ENCODE peak calls at places on chromosomes 12 and 14, in five cellular contexts. One of them, this sample, is unnamed.

GRCh38 chr14:76716285-76716684 is 45.0 kb upstream of the VASH1 start:
- DNase-seq in lower lobe of right lung: no peak
- DNase-seq in BJ: no peak
- DNase-seq in WERI-Rb-1: no peak
- DNase-seq in neural progenitor cell: no peak
- DNase-seq in this sample: no peak

GRCh38 chr14:69700609-69701008 is 66.3 kb upstream of the SRSF5 start:
- DNase-seq in lower lobe of right lung: no peak
- DNase-seq in BJ: no peak
- DNase-seq in WERI-Rb-1: no peak
- DNase-seq in neural progenitor cell: no peak
- DNase-seq in this sample: no peak

GRCh38 chr12:78871566-78871965 is 7.0 kb downstream of the SYT1 start:
- DNase-seq in lower lobe of right lung: no peak
- DNase-seq in BJ: no peak
- DNase-seq in WERI-Rb-1: no peak
- DNase-seq in neural progenitor cell: no peak
- DNase-seq in this sample: no peak

GRCh38 chr14:91924871-91925726 is 22.4 kb downstream of the FBLN5 start:
- DNase-seq in lower lobe of right lung: no peak
- DNase-seq in BJ: no peak
- DNase-seq in WERI-Rb-1: no peak
- DNase-seq in neural progenitor cell: no peak
- DNase-seq in this sample: no peak

GRCh38 chr14:73027546-73027945 is 640 bp upstream of the ZFYVE1 start:
- DNase-seq in lower lobe of right lung: no peak
- DNase-seq in BJ: no peak
- DNase-seq in WERI-Rb-1: no peak
- DNase-seq in neural progenitor cell: no peak
- DNase-seq in this sample: no peak

GRCh38 chr12:113756609-113757008 is 209.5 kb downstream of the RBM19 start:
- DNase-seq in lower lobe of right lung: no peak
- DNase-seq in BJ: no peak
- DNase-seq in WERI-Rb-1: no peak
- DNase-seq in neural progenitor cell: no peak
- DNase-seq in this sample: no peak

GRCh38 chr14:93811611-93812010 is 23.3 kb upstream of the PRIMA1 start:
- DNase-seq in lower lobe of right lung: no peak
- DNase-seq in BJ: no peak
- DNase-seq in WERI-Rb-1: no peak
- DNase-seq in neural progenitor cell: no peak
- DNase-seq in this sample: no peak

GRCh38 chr14:79328863-79329262 is 882.4 kb downstream of the DIO2 start:
- DNase-seq in lower lobe of right lung: no peak
- DNase-seq in BJ: no peak
- DNase-seq in WERI-Rb-1: no peak
- DNase-seq in neural progenitor cell: no peak
- DNase-seq in this sample: no peak

GRCh38 chr12:51942501-51943000 is 8.9 kb upstream of the ACVR1B start:
- DNase-seq in lower lobe of right lung: no peak
- DNase-seq in BJ: no peak
- DNase-seq in WERI-Rb-1: no peak
- DNase-seq in neural progenitor cell: no peak
- DNase-seq in this sample: no peak

GRCh38 chr12:143964-144649 is 69.8 kb downstream of the SLC6A12 start:
- DNase-seq in lower lobe of right lung: no peak
- DNase-seq in BJ: no peak
- DNase-seq in WERI-Rb-1: no peak
- DNase-seq in neural progenitor cell: peak; percentile 42
- DNase-seq in this sample: no peak

GRCh38 chr12:111330800-111331752 is 37.8 kb downstream of the PHETA1 start:
- DNase-seq in lower lobe of right lung: no peak
- DNase-seq in BJ: peak; percentile 7
- DNase-seq in WERI-Rb-1: peak; percentile 34
- DNase-seq in neural progenitor cell: peak; percentile 74
- DNase-seq in this sample: peak; percentile 59

GRCh38 chr12:70556179-70556869 is 80.9 kb downstream of the PTPRB start:
- DNase-seq in lower lobe of right lung: no peak
- DNase-seq in BJ: no peak
- DNase-seq in WERI-Rb-1: no peak
- DNase-seq in neural progenitor cell: no peak
- DNase-seq in this sample: no peak

GRCh38 chr14:91356218-91356763 is 61.3 kb downstream of the CCDC88C start:
- DNase-seq in lower lobe of right lung: peak; percentile 39
- DNase-seq in BJ: no peak
- DNase-seq in WERI-Rb-1: no peak
- DNase-seq in neural progenitor cell: no peak
- DNase-seq in this sample: no peak

DNA sequence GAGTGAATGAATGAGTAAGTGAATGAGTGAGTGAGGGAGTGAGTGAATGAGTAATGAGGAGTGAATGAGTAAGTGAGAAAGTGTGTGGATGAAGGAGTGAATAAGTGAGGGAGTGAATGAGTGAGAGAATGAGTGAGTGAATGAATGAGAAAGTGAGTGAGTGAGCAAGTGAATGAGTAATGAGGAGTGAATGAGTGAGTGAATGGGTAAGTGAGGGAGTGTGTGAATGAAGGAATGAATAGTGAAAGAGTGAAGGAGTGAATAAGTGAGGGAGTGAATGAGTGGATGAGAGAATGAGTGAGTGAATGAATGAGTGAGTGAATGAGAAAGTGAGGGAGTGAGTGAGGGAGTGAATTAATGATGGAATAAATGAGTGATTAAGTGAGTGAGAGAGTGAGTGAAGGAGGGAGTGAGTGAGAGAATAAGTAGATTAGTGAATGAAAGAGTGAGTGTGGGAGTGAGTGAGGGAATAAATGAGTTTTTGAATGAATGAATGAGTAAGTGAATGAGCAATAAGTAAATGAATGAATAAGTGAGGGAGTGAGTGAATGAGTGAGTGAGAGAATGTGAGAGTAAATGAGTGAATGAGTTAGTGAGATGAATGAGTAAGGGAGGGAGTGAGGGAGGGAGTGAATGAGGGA is 364.5 kb downstream of the ADGRD1 start:
- DNase-seq in lower lobe of right lung: no peak
- DNase-seq in BJ: no peak
- DNase-seq in WERI-Rb-1: no peak
- DNase-seq in neural progenitor cell: no peak
- DNase-seq in this sample: no peak
- TF ChIP-seq CTCF in lower lobe of right lung: no peak
- TF ChIP-seq CTCF in BJ: no peak
- TF ChIP-seq CTCF in WERI-Rb-1: no peak
- TF ChIP-seq CTCF in neural progenitor cell: no peak
- TF ChIP-seq CTCF in this sample: no peak

GRCh38 chr12:91926810-91927209 is 218.8 kb downstream of the BTG1 start:
- DNase-seq in lower lobe of right lung: no peak
- DNase-seq in BJ: peak; percentile 62
- DNase-seq in WERI-Rb-1: no peak
- DNase-seq in neural progenitor cell: no peak
- DNase-seq in this sample: peak; percentile 53

GRCh38 chr12:91923864-91924263 is 221.8 kb downstream of the BTG1 start:
- DNase-seq in lower lobe of right lung: peak; percentile 35
- DNase-seq in BJ: no peak
- DNase-seq in WERI-Rb-1: no peak
- DNase-seq in neural progenitor cell: no peak
- DNase-seq in this sample: no peak

GRCh38 chr12:91924827-91925226 is 220.8 kb downstream of the BTG1 start:
- DNase-seq in lower lobe of right lung: no peak
- DNase-seq in BJ: no peak
- DNase-seq in WERI-Rb-1: no peak
- DNase-seq in neural progenitor cell: no peak
- DNase-seq in this sample: no peak

GRCh38 chr12:91931110-91931509 is 214.5 kb downstream of the BTG1 start:
- DNase-seq in lower lobe of right lung: peak; percentile 45
- DNase-seq in BJ: peak; percentile 23
- DNase-seq in WERI-Rb-1: no peak
- DNase-seq in neural progenitor cell: no peak
- DNase-seq in this sample: no peak

DNA sequence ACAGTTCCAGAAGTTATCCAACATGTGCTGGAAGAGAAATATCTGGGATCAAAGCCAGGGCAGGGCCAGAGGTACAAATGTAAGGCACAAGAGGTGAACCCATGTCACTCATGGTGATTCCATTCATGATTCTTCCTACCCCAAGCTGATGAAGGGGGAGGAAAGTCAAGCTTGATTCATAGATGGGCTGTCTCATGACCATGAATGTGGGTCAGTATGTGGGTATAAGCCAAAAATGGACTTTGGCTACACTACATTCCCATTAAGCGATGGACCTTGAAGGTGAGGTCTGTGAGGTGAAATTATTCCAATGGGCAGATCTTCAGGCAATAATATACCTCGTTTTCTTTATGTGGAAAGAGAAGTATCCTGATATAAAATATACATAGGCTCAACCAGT is 217.1 kb downstream of the BTG1 start:
- DNase-seq in lower lobe of right lung: no peak
- DNase-seq in BJ: no peak
- DNase-seq in WERI-Rb-1: no peak
- DNase-seq in neural progenitor cell: no peak
- DNase-seq in this sample: no peak
- TF ChIP-seq CTCF in lower lobe of right lung: no peak
- TF ChIP-seq CTCF in BJ: no peak
- TF ChIP-seq CTCF in WERI-Rb-1: no peak
- TF ChIP-seq CTCF in neural progenitor cell: no peak
- TF ChIP-seq CTCF in this sample: no peak

GRCh38 chr14:34331728-34332623 is 130.1 kb downstream of the SPTSSA start:
- DNase-seq in lower lobe of right lung: peak; percentile 70
- DNase-seq in BJ: no peak
- DNase-seq in WERI-Rb-1: peak; percentile 80
- DNase-seq in neural progenitor cell: peak; percentile 72
- DNase-seq in this sample: peak; percentile 26
- TF ChIP-seq CTCF in lower lobe of right lung: peak; percentile 84
- TF ChIP-seq CTCF in BJ: peak; percentile 82
- TF ChIP-seq CTCF in WERI-Rb-1: peak; percentile 70
- TF ChIP-seq CTCF in neural progenitor cell: peak; percentile 85
- TF ChIP-seq CTCF in this sample: peak; percentile 91

DNA sequence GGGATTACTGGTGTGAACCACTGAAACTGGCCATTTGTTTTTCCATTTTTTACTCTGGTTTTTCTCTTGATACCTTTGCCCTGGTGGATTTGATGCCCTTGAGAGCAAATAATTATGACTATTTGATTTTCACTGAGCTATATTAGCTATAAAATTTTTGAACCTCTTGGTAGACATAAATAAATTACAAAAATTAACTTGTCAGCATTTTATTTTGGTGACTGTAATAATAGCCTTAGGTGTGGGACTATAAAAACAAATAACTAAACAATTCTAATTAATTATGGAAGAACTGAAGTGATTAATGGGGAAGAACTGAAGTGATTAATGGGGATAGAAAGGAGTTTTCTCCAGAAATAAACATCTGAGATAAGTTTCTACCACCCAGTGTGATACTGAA is 62.7 kb downstream of the CAND1 start:
- DNase-seq in lower lobe of right lung: no peak
- DNase-seq in BJ: no peak
- DNase-seq in WERI-Rb-1: no peak
- DNase-seq in neural progenitor cell: no peak
- DNase-seq in this sample: no peak
- TF ChIP-seq CTCF in lower lobe of right lung: no peak
- TF ChIP-seq CTCF in BJ: no peak
- TF ChIP-seq CTCF in WERI-Rb-1: no peak
- TF ChIP-seq CTCF in neural progenitor cell: no peak
- TF ChIP-seq CTCF in this sample: no peak

GRCh38 chr14:101080922-101081593 is 177.5 kb upstream of the RTL1 start:
- DNase-seq in lower lobe of right lung: no peak
- DNase-seq in BJ: no peak
- DNase-seq in WERI-Rb-1: no peak
- DNase-seq in neural progenitor cell: no peak
- DNase-seq in this sample: no peak

GRCh38 chr14:101084436-101084826 is 180.9 kb upstream of the RTL1 start:
- DNase-seq in lower lobe of right lung: no peak
- DNase-seq in BJ: no peak
- DNase-seq in WERI-Rb-1: no peak
- DNase-seq in neural progenitor cell: no peak
- DNase-seq in this sample: no peak

GRCh38 chr14:101082436-101083384 is 179.2 kb upstream of the RTL1 start:
- DNase-seq in lower lobe of right lung: no peak
- DNase-seq in BJ: no peak
- DNase-seq in WERI-Rb-1: no peak
- DNase-seq in neural progenitor cell: no peak
- DNase-seq in this sample: no peak

GRCh38 chr14:101082036-101082435 is 178.5 kb upstream of the RTL1 start:
- DNase-seq in lower lobe of right lung: no peak
- DNase-seq in BJ: no peak
- DNase-seq in WERI-Rb-1: no peak
- DNase-seq in neural progenitor cell: no peak
- DNase-seq in this sample: no peak

DNA sequence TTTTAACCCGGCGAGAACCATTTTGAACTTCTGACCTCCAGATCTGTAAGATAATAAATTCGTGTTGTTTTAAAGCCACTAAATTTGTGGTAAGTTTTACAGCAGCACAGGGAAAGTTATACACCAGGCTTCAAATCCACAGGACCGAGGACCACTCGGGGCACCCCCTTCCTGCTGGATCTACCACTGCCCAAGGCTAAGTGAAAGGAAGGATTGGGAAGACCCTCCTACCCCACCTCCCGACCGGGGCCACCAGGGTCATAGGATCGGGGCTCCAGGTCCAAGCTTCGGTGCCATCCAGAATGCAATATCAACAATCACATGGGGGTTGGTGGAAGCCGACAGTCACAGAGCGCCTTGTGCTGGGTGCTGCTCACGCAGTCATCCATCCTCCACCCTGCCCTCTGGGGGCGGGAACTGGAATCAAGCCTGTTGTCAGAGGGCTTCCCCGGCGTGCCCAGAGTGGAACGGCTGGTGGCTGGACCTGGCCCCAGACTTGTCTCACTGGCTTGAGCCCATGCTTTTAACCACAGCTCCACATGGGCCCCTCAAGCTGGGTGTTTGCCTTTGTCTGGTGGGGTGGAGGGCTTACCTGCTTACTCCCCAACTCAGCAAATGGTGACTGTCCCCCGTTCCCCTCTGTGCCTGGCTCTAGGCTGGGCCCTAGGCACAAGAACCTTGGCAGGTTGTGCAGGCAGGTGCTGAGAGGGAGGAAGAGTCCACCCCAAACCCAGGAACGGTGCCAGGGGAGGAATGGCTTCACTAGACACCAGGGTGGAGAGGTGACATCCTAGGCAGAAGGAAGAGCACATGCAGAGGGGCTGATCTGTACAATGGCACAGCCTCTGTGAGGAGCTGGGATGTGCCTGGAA is 180.3 kb upstream of the RTL1 start:
- DNase-seq in lower lobe of right lung: no peak
- DNase-seq in BJ: no peak
- DNase-seq in WERI-Rb-1: peak; percentile 17
- DNase-seq in neural progenitor cell: peak; percentile 58
- DNase-seq in this sample: no peak
- TF ChIP-seq CTCF in lower lobe of right lung: no peak
- TF ChIP-seq CTCF in BJ: peak; percentile 7
- TF ChIP-seq CTCF in WERI-Rb-1: peak; percentile 49
- TF ChIP-seq CTCF in neural progenitor cell: peak; percentile 51
- TF ChIP-seq CTCF in this sample: peak; percentile 43